ENCODE peak calls at places on chromosomes 3 and 15, in six cellular contexts. X is mesenchymal stem cell, L is H1, S is mesendoderm, E is neuronal stem cell, N is IMR-90. K is an unnamed sample. For H3K4me1, the result is how much of the 10 kb centered on the place peaks cover.

GRCh38 chr15:56524915-56525314 is 60.0 kb upstream of the MNS1 start:
- DNase-seq in X (peak), L (no peak), S (no peak), E (no peak), N (peak), K (no peak)

GRCh38 chr3:11391930-11392688 is 119.9 kb downstream of the ATG7 start:
- DNase-seq in X (peak), L (no peak), S (no peak), E (no peak), N (peak), K (no peak)

GRCh38 chr15:52078876-52079700 is 33.5 kb downstream of the BCL2L10 start:
- DNase-seq in X (peak), L (peak), S (peak), E (peak), N (peak), K (peak)

GRCh38 chr15:97023131-97023844 is 692.8 kb downstream of the NR2F2 start:
- DNase-seq in X (peak), L (no peak), S (no peak), E (no peak), N (no peak), K (no peak)

GRCh38 chr15:67512140-67512539 is 8.8 kb upstream of the C15orf61 start:
- DNase-seq in X (no peak), L (no peak), S (no peak), E (no peak), N (no peak), K (no peak)

GRCh38 chr3:107846282-107846852 is 244.5 kb downstream of the CD47 start:
- DNase-seq in X (peak), L (peak), S (peak), E (peak), N (peak), K (peak)

GRCh38 chr3:184003187-184003967 is 14.3 kb downstream of the ABCC5 start:
- DNase-seq in X (peak), L (no peak), S (peak), E (no peak), N (peak), K (no peak)

GRCh38 chr3:41092791-41093190 is 106.5 kb upstream of the CTNNB1 start:
- DNase-seq in X (no peak), L (no peak), S (no peak), E (no peak), N (no peak), K (no peak)

GRCh38 chr3:107663266-107663665 is 140.5 kb downstream of the BBX start:
- DNase-seq in X (no peak), L (no peak), S (no peak), E (no peak), N (no peak), K (no peak)

GRCh38 chr3:16067837-16068471 is 106.5 kb upstream of the GALNT15 start:
- DNase-seq in X (peak), L (no peak), S (no peak), E (no peak), N (peak), K (no peak)

GRCh38 chr15:68699881-68700394 is 120.8 kb downstream of the ANP32A start:
- DNase-seq in X (no peak), L (no peak), S (no peak), E (no peak), N (no peak), K (no peak)

GRCh38 chr3:178479860-178480259 is 56.4 kb upstream of the KCNMB2 start:
- DNase-seq in X (no peak), L (no peak), S (no peak), E (no peak), N (no peak), K (no peak)

GRCh38 chr15:78051622-78052405 is 25.7 kb downstream of the TBC1D2B start:
- DNase-seq in X (no peak), L (no peak), S (peak), E (no peak), N (peak), K (no peak)

GRCh38 chr15:78050441-78050809 is 27.1 kb downstream of the TBC1D2B start:
- DNase-seq in X (no peak), L (no peak), S (peak), E (no peak), N (no peak), K (no peak)

GRCh38 chr15:78054518-78054917 is 23.0 kb downstream of the TBC1D2B start:
- DNase-seq in X (no peak), L (no peak), S (no peak), E (no peak), N (no peak), K (no peak)

GRCh38 chr15:78050851-78051250 is 26.7 kb downstream of the TBC1D2B start:
- DNase-seq in X (peak), L (no peak), S (peak), E (no peak), N (no peak), K (no peak)

GRCh38 chr15:78052545-78052944 is 25.0 kb downstream of the TBC1D2B start:
- DNase-seq in X (no peak), L (no peak), S (no peak), E (no peak), N (no peak), K (no peak)
- H3K4me1 ChIP-seq in X (under half), L (under half), S (under half), E (under half), N (under half), K (under half)

DNA sequence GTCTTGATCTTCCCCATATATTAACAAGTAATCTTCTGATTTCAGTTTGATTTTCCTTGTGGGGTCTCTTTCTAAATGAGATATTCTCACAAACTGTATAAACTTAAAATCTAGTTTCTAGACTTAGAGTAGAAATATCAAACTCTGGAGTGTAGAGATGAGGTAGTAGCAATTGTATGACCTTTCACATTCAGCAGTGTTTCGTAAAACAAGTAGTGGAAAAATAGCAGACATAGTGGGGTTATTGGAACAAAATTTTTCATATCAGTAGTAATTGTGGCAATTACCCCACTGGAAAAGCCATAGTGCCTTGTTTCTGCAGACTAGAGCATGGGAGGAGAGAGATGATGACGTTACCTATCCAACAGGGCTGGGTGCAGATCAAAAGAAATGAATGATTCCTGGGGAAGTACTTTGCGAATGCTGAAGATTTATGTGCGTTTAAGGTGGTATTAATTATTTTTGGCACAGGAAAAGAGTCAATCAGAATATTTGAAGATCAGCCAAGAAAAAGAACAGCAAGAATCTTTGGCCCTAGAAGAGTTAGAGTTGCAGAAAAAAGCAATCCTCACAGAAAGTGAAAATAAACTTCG is 147.0 kb upstream of the LRRFIP2 start:
- DNase-seq in X (no peak), L (no peak), S (no peak), E (no peak), N (no peak), K (no peak)
- H3K23ac ChIP-seq in X (no peak), L (no peak), S (no peak), E (no peak), N (no peak), K (no peak)

GRCh38 chr3:45943207-45943846 is at the start of gene CXCR6:
- DNase-seq in X (no peak), L (no peak), S (no peak), E (no peak), N (peak), K (no peak)
- H2BK120ac ChIP-seq in X (no peak), L (no peak), S (no peak), E (no peak), N (no peak), K (no peak)

DNA sequence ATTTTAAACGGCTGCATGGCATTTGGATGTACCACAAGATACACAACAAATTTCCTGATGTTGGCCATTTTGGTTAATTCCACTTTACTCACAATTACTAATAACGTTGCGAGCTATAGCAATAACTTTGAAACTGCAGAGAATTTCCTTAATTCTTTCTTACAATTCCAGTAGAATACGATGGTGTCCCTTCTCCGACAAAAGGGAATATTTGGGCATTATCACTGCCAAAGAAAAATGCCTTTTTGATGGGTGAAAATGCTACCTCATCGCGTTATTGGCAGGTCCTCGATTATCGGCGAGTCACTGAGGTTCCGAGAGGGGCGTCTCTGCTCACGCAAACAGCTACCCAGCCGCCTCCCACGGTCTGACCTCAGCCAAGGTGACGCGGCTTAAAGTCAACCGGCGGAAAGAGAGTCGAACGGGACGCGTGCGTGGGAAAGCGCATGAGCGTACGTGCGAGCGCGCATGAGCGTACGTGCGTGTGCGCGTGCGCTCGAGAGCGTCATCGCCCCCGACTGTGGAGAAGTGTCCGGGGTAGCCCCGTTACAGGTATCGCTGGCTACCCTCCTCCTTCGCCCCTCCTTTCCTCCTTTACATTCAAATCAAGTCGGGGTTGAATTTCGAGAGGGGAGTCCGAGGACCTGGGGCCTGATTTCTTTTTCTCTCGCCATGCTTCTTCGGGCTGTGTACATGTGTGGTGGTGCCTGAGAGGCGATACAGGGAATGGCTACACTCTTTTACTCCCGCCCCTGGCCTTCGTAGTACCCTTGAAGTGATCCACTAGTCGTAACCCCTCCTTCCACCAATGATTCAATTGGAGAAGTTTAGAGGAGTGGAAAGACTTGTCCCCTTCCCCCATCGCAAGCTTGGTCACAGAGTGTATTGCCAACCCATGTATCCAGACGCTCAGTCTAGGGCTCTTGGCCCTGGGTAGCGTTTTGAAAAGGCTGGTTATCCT is at the start of gene OXSM:
- DNase-seq in X (peak), L (no peak), S (peak), E (peak), N (peak), K (peak)
- H3K4me1 ChIP-seq in X (under half), L (under half), S (under half), E (under half), N (under half), K (under half)

GRCh38 chr3:169280010-169280585 is 383.4 kb downstream of the MECOM start:
- DNase-seq in X (no peak), L (no peak), S (no peak), E (no peak), N (no peak), K (no peak)

GRCh38 chr3:169286992-169287391 is 376.5 kb downstream of the MECOM start:
- DNase-seq in X (no peak), L (no peak), S (peak), E (no peak), N (no peak), K (no peak)

GRCh38 chr3:169285057-169285990 is 378.2 kb downstream of the MECOM start:
- DNase-seq in X (no peak), L (no peak), S (no peak), E (no peak), N (no peak), K (no peak)

GRCh38 chr3:169286214-169286613 is 377.3 kb downstream of the MECOM start:
- DNase-seq in X (no peak), L (no peak), S (no peak), E (no peak), N (no peak), K (no peak)

GRCh38 chr3:169283902-169284451 is 379.5 kb downstream of the MECOM start:
- DNase-seq in X (no peak), L (no peak), S (no peak), E (no peak), N (no peak), K (no peak)
- H3K23ac ChIP-seq in X (no peak), L (no peak), S (no peak), E (no peak), N (no peak), K (no peak)

GRCh38 chr15:64412216-64412615 is 24.6 kb downstream of the TRIP4 start:
- DNase-seq in X (no peak), L (no peak), S (no peak), E (no peak), N (no peak), K (no peak)
- H2BK120ac ChIP-seq in X (no peak), L (no peak), S (no peak), E (no peak), N (no peak), K (no peak)

DNA sequence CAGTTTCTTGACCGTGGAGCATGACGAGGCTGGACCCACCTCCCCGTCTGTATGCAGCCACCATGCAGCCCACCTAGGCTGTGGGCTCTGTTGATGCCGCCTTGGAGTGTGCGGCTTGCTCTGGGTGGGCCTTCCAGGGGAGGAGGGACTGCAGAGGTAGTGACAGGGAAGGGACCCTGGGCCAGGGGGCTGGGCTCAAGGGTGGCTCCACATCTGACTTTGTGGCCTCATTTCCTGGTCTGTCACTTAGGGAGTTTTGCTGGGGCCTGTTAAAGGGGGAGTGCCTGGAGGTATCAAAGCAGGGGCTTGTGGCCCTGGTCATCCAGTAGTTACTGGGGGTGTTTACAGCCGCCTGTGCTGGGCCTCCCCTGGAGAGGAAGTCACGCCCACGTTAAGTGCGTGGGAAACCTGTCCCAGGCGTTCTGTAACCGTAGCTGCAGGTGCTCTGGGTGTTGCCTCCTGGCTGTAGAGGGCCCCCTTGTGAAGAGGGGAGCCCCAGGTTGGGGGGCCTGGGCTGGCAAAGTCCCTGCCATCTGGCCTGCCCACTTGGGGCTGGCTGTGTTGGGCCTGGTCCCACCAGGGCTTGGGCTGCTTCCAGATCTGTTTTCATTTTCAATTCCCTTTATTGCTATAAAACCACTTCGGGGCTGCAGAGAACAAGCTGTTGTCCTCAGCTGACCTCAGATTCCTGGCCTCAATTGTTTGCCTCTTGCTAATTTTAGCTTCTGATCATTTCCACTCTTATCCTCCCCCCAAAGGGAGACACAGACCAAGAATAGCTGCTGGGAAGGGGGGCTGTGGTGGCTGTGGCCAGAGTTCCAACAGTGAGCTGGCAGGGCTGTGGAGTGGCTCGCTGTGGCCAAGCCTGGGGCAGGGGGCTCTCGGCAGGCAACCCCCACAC is 26.5 kb downstream of the KLF13 start:
- DNase-seq in X (peak), L (no peak), S (no peak), E (no peak), N (peak), K (no peak)
- H3K4me1 ChIP-seq in X (under half), L (under half), S (under half), E (under half), N (under half), K (under half)

DNA sequence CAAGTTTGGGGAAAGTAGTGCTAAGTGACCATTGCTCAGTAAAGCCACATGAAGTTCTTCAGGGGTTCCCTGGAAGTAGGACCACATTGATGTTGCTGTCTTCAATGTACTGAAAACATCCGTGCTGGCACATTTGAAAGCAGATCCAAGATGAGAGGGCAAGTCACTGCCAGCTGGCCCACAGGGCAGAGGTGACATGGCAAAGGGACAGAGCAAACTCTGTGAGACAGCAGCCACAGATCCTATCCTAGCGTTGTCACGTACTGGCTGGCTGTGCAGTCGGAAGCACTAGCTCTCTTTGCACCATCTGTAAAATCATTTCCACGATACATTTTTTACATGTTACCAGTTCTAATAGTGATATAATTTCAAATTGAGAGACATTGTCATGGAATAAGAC is 13.8 kb downstream of the MUC13 start:
- DNase-seq in X (no peak), L (no peak), S (no peak), E (no peak), N (no peak), K (no peak)
- H3K23ac ChIP-seq in X (no peak), L (no peak), S (no peak), E (no peak), N (no peak), K (no peak)

K was measured in H9.